ENCODE peak calls at places on chromosomes 1 and 21, in ten cellular contexts. One of them, this sample, is unnamed.

GRCh38 chr1:25743164-25744139 is 56.5 kb upstream of the SELENON start:
- DNase-seq in mammary epithelial cell: no peak
- DNase-seq in WTC11: no peak
- DNase-seq in epithelial cell of proximal tubule: no peak
- DNase-seq in psoas muscle: peak
- DNase-seq in PC-3: no peak
- DNase-seq in heart right ventricle: peak
- DNase-seq in mesothelial cell of epicardium: no peak
- DNase-seq in fibroblast of pulmonary artery: peak
- DNase-seq in stomach: peak
- DNase-seq in this sample: no peak

GRCh38 chr1:44256762-44257554 is 43.7 kb downstream of the DMAP1 start:
- DNase-seq in WTC11: no peak
- DNase-seq in PC-3: no peak
- DNase-seq in fibroblast of pulmonary artery: no peak
- DNase-seq in mesothelial cell of epicardium: no peak
- DNase-seq in stomach: no peak
- DNase-seq in epithelial cell of proximal tubule: no peak
- DNase-seq in mammary epithelial cell: no peak
- DNase-seq in psoas muscle: no peak
- DNase-seq in heart right ventricle: no peak
- DNase-seq in this sample: no peak

GRCh38 chr1:119394085-119394484 is 20.9 kb upstream of the HSD3B2 start:
- DNase-seq in stomach: no peak
- DNase-seq in heart right ventricle: no peak
- DNase-seq in WTC11: no peak
- DNase-seq in fibroblast of pulmonary artery: no peak
- DNase-seq in PC-3: no peak
- DNase-seq in epithelial cell of proximal tubule: no peak
- DNase-seq in psoas muscle: no peak
- DNase-seq in mesothelial cell of epicardium: no peak
- DNase-seq in mammary epithelial cell: no peak
- DNase-seq in this sample: no peak

GRCh38 chr1:92240034-92240433 is 22.3 kb downstream of the C1orf146 start:
- DNase-seq in PC-3: no peak
- DNase-seq in mesothelial cell of epicardium: no peak
- DNase-seq in stomach: no peak
- DNase-seq in WTC11: no peak
- DNase-seq in heart right ventricle: no peak
- DNase-seq in fibroblast of pulmonary artery: no peak
- DNase-seq in mammary epithelial cell: no peak
- DNase-seq in psoas muscle: no peak
- DNase-seq in epithelial cell of proximal tubule: no peak
- DNase-seq in this sample: no peak

GRCh38 chr1:228226141-228226874 is 18.5 kb downstream of the OBSCN start:
- DNase-seq in PC-3: no peak
- DNase-seq in heart right ventricle: no peak
- DNase-seq in psoas muscle: no peak
- DNase-seq in stomach: no peak
- DNase-seq in epithelial cell of proximal tubule: no peak
- DNase-seq in mesothelial cell of epicardium: no peak
- DNase-seq in WTC11: no peak
- DNase-seq in mammary epithelial cell: no peak
- DNase-seq in fibroblast of pulmonary artery: no peak
- DNase-seq in this sample: no peak

GRCh38 chr1:180857947-180858768 is 54.5 kb upstream of the KIAA1614 start:
- DNase-seq in epithelial cell of proximal tubule: no peak
- DNase-seq in heart right ventricle: no peak
- DNase-seq in WTC11: no peak
- DNase-seq in mesothelial cell of epicardium: no peak
- DNase-seq in fibroblast of pulmonary artery: no peak
- DNase-seq in PC-3: no peak
- DNase-seq in stomach: no peak
- DNase-seq in psoas muscle: no peak
- DNase-seq in mammary epithelial cell: no peak
- DNase-seq in this sample: no peak

GRCh38 chr21:45537746-45538291 is 4.4 kb downstream of the SLC19A1 start:
- DNase-seq in epithelial cell of proximal tubule: no peak
- DNase-seq in mesothelial cell of epicardium: peak
- DNase-seq in heart right ventricle: no peak
- DNase-seq in mammary epithelial cell: no peak
- DNase-seq in psoas muscle: peak
- DNase-seq in stomach: peak
- DNase-seq in PC-3: no peak
- DNase-seq in fibroblast of pulmonary artery: no peak
- DNase-seq in WTC11: peak
- DNase-seq in this sample: no peak

GRCh38 chr1:100862591-100862990 is 32.1 kb downstream of the EXTL2 start:
- DNase-seq in heart right ventricle: no peak
- DNase-seq in fibroblast of pulmonary artery: peak
- DNase-seq in PC-3: peak
- DNase-seq in WTC11: no peak
- DNase-seq in stomach: no peak
- DNase-seq in mesothelial cell of epicardium: no peak
- DNase-seq in mammary epithelial cell: peak
- DNase-seq in psoas muscle: no peak
- DNase-seq in epithelial cell of proximal tubule: no peak
- DNase-seq in this sample: no peak

GRCh38 chr1:84247425-84248220 is 53.9 kb upstream of the SAMD13 start:
- DNase-seq in PC-3: peak
- DNase-seq in psoas muscle: no peak
- DNase-seq in mesothelial cell of epicardium: no peak
- DNase-seq in stomach: no peak
- DNase-seq in epithelial cell of proximal tubule: no peak
- DNase-seq in heart right ventricle: no peak
- DNase-seq in mammary epithelial cell: peak
- DNase-seq in fibroblast of pulmonary artery: peak
- DNase-seq in WTC11: no peak
- DNase-seq in this sample: no peak

GRCh38 chr1:59043796-59044195 is 253.1 kb upstream of the FGGY start:
- DNase-seq in mammary epithelial cell: peak
- DNase-seq in epithelial cell of proximal tubule: peak
- DNase-seq in mesothelial cell of epicardium: no peak
- DNase-seq in psoas muscle: peak
- DNase-seq in PC-3: peak
- DNase-seq in fibroblast of pulmonary artery: peak
- DNase-seq in heart right ventricle: peak
- DNase-seq in stomach: no peak
- DNase-seq in WTC11: no peak
- DNase-seq in this sample: no peak

GRCh38 chr1:247906504-247907047 is 11.2 kb downstream of the OR2W3 start:
- DNase-seq in WTC11: no peak
- DNase-seq in epithelial cell of proximal tubule: no peak
- DNase-seq in stomach: no peak
- DNase-seq in psoas muscle: no peak
- DNase-seq in mammary epithelial cell: peak
- DNase-seq in fibroblast of pulmonary artery: peak
- DNase-seq in heart right ventricle: no peak
- DNase-seq in mesothelial cell of epicardium: no peak
- DNase-seq in PC-3: peak
- DNase-seq in this sample: no peak

GRCh38 chr1:152356736-152357135 is 3.1 kb downstream of the FLG2 start:
- DNase-seq in stomach: no peak
- DNase-seq in PC-3: no peak
- DNase-seq in fibroblast of pulmonary artery: no peak
- DNase-seq in heart right ventricle: no peak
- DNase-seq in psoas muscle: no peak
- DNase-seq in WTC11: no peak
- DNase-seq in mammary epithelial cell: no peak
- DNase-seq in epithelial cell of proximal tubule: no peak
- DNase-seq in mesothelial cell of epicardium: no peak
- DNase-seq in this sample: no peak

GRCh38 chr1:9448132-9449105 is 90.8 kb upstream of the SLC25A33 start:
- DNase-seq in stomach: no peak
- DNase-seq in epithelial cell of proximal tubule: no peak
- DNase-seq in mammary epithelial cell: no peak
- DNase-seq in heart right ventricle: no peak
- DNase-seq in PC-3: no peak
- DNase-seq in fibroblast of pulmonary artery: no peak
- DNase-seq in psoas muscle: no peak
- DNase-seq in WTC11: no peak
- DNase-seq in mesothelial cell of epicardium: no peak
- DNase-seq in this sample: peak

GRCh38 chr1:167943541-167943940 is 6.7 kb upstream of the MPC2 start:
- DNase-seq in fibroblast of pulmonary artery: no peak
- DNase-seq in mesothelial cell of epicardium: no peak
- DNase-seq in stomach: no peak
- DNase-seq in heart right ventricle: no peak
- DNase-seq in mammary epithelial cell: peak
- DNase-seq in WTC11: no peak
- DNase-seq in PC-3: no peak
- DNase-seq in psoas muscle: no peak
- DNase-seq in epithelial cell of proximal tubule: no peak
- DNase-seq in this sample: no peak

GRCh38 chr1:176119549-176119948 is 87.5 kb downstream of the COP1 start:
- DNase-seq in heart right ventricle: no peak
- DNase-seq in fibroblast of pulmonary artery: peak
- DNase-seq in epithelial cell of proximal tubule: no peak
- DNase-seq in mammary epithelial cell: peak
- DNase-seq in WTC11: no peak
- DNase-seq in mesothelial cell of epicardium: no peak
- DNase-seq in psoas muscle: no peak
- DNase-seq in PC-3: peak
- DNase-seq in stomach: no peak
- DNase-seq in this sample: no peak

GRCh38 chr1:95084317-95085176 is 11.8 kb upstream of the ALG14 start:
- DNase-seq in fibroblast of pulmonary artery: peak
- DNase-seq in PC-3: peak
- DNase-seq in mammary epithelial cell: no peak
- DNase-seq in psoas muscle: no peak
- DNase-seq in WTC11: peak
- DNase-seq in stomach: no peak
- DNase-seq in heart right ventricle: no peak
- DNase-seq in mesothelial cell of epicardium: no peak
- DNase-seq in epithelial cell of proximal tubule: no peak
- DNase-seq in this sample: peak

GRCh38 chr1:41023279-41023990 is 1.9 kb upstream of the SLFNL1 start:
- DNase-seq in stomach: no peak
- DNase-seq in heart right ventricle: no peak
- DNase-seq in fibroblast of pulmonary artery: peak
- DNase-seq in mesothelial cell of epicardium: no peak
- DNase-seq in epithelial cell of proximal tubule: no peak
- DNase-seq in psoas muscle: no peak
- DNase-seq in WTC11: no peak
- DNase-seq in mammary epithelial cell: no peak
- DNase-seq in PC-3: peak
- DNase-seq in this sample: no peak

GRCh38 chr1:2592672-2593071 is 6.1 kb downstream of the PRXL2B start:
- DNase-seq in mammary epithelial cell: no peak
- DNase-seq in mesothelial cell of epicardium: no peak
- DNase-seq in epithelial cell of proximal tubule: no peak
- DNase-seq in fibroblast of pulmonary artery: no peak
- DNase-seq in WTC11: no peak
- DNase-seq in PC-3: peak
- DNase-seq in stomach: peak
- DNase-seq in psoas muscle: no peak
- DNase-seq in heart right ventricle: no peak
- DNase-seq in this sample: no peak

GRCh38 chr1:9443913-9444445 is 95.3 kb upstream of the SLC25A33 start:
- DNase-seq in PC-3: no peak
- DNase-seq in WTC11: no peak
- DNase-seq in fibroblast of pulmonary artery: peak
- DNase-seq in psoas muscle: peak
- DNase-seq in stomach: no peak
- DNase-seq in heart right ventricle: no peak
- DNase-seq in epithelial cell of proximal tubule: no peak
- DNase-seq in mesothelial cell of epicardium: no peak
- DNase-seq in mammary epithelial cell: peak
- DNase-seq in this sample: no peak

GRCh38 chr21:17462276-17462981 is 50.4 kb upstream of the CXADR start:
- DNase-seq in psoas muscle: no peak
- DNase-seq in mammary epithelial cell: no peak
- DNase-seq in stomach: peak
- DNase-seq in epithelial cell of proximal tubule: no peak
- DNase-seq in heart right ventricle: no peak
- DNase-seq in WTC11: no peak
- DNase-seq in PC-3: peak
- DNase-seq in mesothelial cell of epicardium: no peak
- DNase-seq in fibroblast of pulmonary artery: peak
- DNase-seq in this sample: no peak

GRCh38 chr21:31517664-31518402 is 141.7 kb upstream of the SOD1 start:
- DNase-seq in stomach: no peak
- DNase-seq in mammary epithelial cell: no peak
- DNase-seq in epithelial cell of proximal tubule: no peak
- DNase-seq in PC-3: no peak
- DNase-seq in psoas muscle: no peak
- DNase-seq in fibroblast of pulmonary artery: no peak
- DNase-seq in heart right ventricle: no peak
- DNase-seq in WTC11: no peak
- DNase-seq in mesothelial cell of epicardium: no peak
- DNase-seq in this sample: no peak

GRCh38 chr21:37220433-37220980 is 46.6 kb downstream of the VPS26C start:
- DNase-seq in PC-3: no peak
- DNase-seq in stomach: no peak
- DNase-seq in mammary epithelial cell: peak
- DNase-seq in mesothelial cell of epicardium: no peak
- DNase-seq in WTC11: peak
- DNase-seq in heart right ventricle: no peak
- DNase-seq in fibroblast of pulmonary artery: peak
- DNase-seq in epithelial cell of proximal tubule: no peak
- DNase-seq in psoas muscle: no peak
- DNase-seq in this sample: peak
- TF ChIP-seq CTCF in PC-3: no peak
- TF ChIP-seq CTCF in stomach: no peak
- TF ChIP-seq CTCF in mammary epithelial cell: no peak
- TF ChIP-seq CTCF in mesothelial cell of epicardium: no peak
- TF ChIP-seq CTCF in WTC11: no peak
- TF ChIP-seq CTCF in heart right ventricle: no peak
- TF ChIP-seq CTCF in fibroblast of pulmonary artery: peak
- TF ChIP-seq CTCF in epithelial cell of proximal tubule: no peak
- TF ChIP-seq CTCF in psoas muscle: no peak
- TF ChIP-seq CTCF in this sample: no peak

GRCh38 chr21:42669069-42669468 is 15.6 kb downstream of the PDE9A start:
- DNase-seq in mesothelial cell of epicardium: no peak
- DNase-seq in stomach: no peak
- DNase-seq in PC-3: peak
- DNase-seq in epithelial cell of proximal tubule: no peak
- DNase-seq in fibroblast of pulmonary artery: peak
- DNase-seq in heart right ventricle: no peak
- DNase-seq in mammary epithelial cell: no peak
- DNase-seq in psoas muscle: no peak
- DNase-seq in WTC11: peak
- DNase-seq in this sample: no peak
- TF ChIP-seq CTCF in mesothelial cell of epicardium: no peak
- TF ChIP-seq CTCF in stomach: peak
- TF ChIP-seq CTCF in PC-3: peak
- TF ChIP-seq CTCF in epithelial cell of proximal tubule: no peak
- TF ChIP-seq CTCF in fibroblast of pulmonary artery: peak
- TF ChIP-seq CTCF in heart right ventricle: peak
- TF ChIP-seq CTCF in mammary epithelial cell: no peak
- TF ChIP-seq CTCF in psoas muscle: no peak
- TF ChIP-seq CTCF in WTC11: no peak
- TF ChIP-seq CTCF in this sample: no peak

GRCh38 chr1:31795801-31796621 is 19.8 kb downstream of the SPOCD1 start:
- DNase-seq in mammary epithelial cell: no peak
- DNase-seq in WTC11: no peak
- DNase-seq in stomach: peak
- DNase-seq in epithelial cell of proximal tubule: no peak
- DNase-seq in fibroblast of pulmonary artery: peak
- DNase-seq in PC-3: peak
- DNase-seq in mesothelial cell of epicardium: peak
- DNase-seq in psoas muscle: no peak
- DNase-seq in heart right ventricle: no peak
- DNase-seq in this sample: no peak
- TF ChIP-seq CTCF in mammary epithelial cell: no peak
- TF ChIP-seq CTCF in WTC11: no peak
- TF ChIP-seq CTCF in stomach: no peak
- TF ChIP-seq CTCF in epithelial cell of proximal tubule: no peak
- TF ChIP-seq CTCF in fibroblast of pulmonary artery: peak
- TF ChIP-seq CTCF in PC-3: no peak
- TF ChIP-seq CTCF in mesothelial cell of epicardium: no peak
- TF ChIP-seq CTCF in psoas muscle: no peak
- TF ChIP-seq CTCF in heart right ventricle: no peak
- TF ChIP-seq CTCF in this sample: no peak

GRCh38 chr1:60880202-60880601 is 202.2 kb upstream of the NFIA start:
- DNase-seq in epithelial cell of proximal tubule: no peak
- DNase-seq in mesothelial cell of epicardium: no peak
- DNase-seq in heart right ventricle: no peak
- DNase-seq in PC-3: no peak
- DNase-seq in mammary epithelial cell: no peak
- DNase-seq in psoas muscle: no peak
- DNase-seq in fibroblast of pulmonary artery: no peak
- DNase-seq in WTC11: no peak
- DNase-seq in stomach: no peak
- DNase-seq in this sample: no peak
- TF ChIP-seq CTCF in epithelial cell of proximal tubule: no peak
- TF ChIP-seq CTCF in mesothelial cell of epicardium: no peak
- TF ChIP-seq CTCF in heart right ventricle: no peak
- TF ChIP-seq CTCF in PC-3: no peak
- TF ChIP-seq CTCF in mammary epithelial cell: no peak
- TF ChIP-seq CTCF in psoas muscle: no peak
- TF ChIP-seq CTCF in fibroblast of pulmonary artery: no peak
- TF ChIP-seq CTCF in WTC11: no peak
- TF ChIP-seq CTCF in stomach: no peak
- TF ChIP-seq CTCF in this sample: no peak